ENCODE peak calls at places on chromosomes 2 and 18, in nine cellular contexts. J is GM12878, L is GM12892, A is sigmoid colon, H is HCT116, F is breast epithelium, Z is Panc1, S is GM23338, Y is transverse colon. N is an unnamed sample.

GRCh38 chr18:2192562-2192961 is 378.7 kb downstream of the METTL4 start:
- DNase-seq in J (no peak), L (no peak), A (no peak), H (no peak), F (no peak), Z (no peak), S (no peak), Y (no peak), N (no peak)

GRCh38 chr2:190716176-190716807 is 67.4 kb downstream of the NAB1 start:
- DNase-seq in J (no peak), L (no peak), A (no peak), H (no peak), F (no peak), Z (no peak), S (no peak), Y (no peak), N (no peak)

GRCh38 chr18:3457261-3457724 is 7.3 kb downstream of the TGIF1 start:
- DNase-seq in J (no peak), L (no peak), A (no peak), H (no peak), F (no peak), Z (no peak), S (no peak), Y (peak), N (no peak)

GRCh38 chr2:18966131-18966530 is 376.8 kb upstream of the NT5C1B start:
- DNase-seq in J (no peak), L (no peak), A (no peak), H (no peak), F (no peak), Z (no peak), S (no peak), Y (no peak), N (no peak)

GRCh38 chr2:229832499-229832898 is 89.3 kb downstream of the TRIP12 start:
- DNase-seq in J (peak), L (no peak), A (no peak), H (no peak), F (no peak), Z (no peak), S (no peak), Y (no peak), N (no peak)

GRCh38 chr2:135875491-135876065 is 665 bp downstream of the MCM6 start:
- DNase-seq in J (no peak), L (peak), A (peak), H (no peak), F (peak), Z (no peak), S (peak), Y (peak), N (peak)

GRCh38 chr18:55141318-55141717 is 182.1 kb upstream of the CCDC68 start:
- DNase-seq in J (no peak), L (no peak), A (no peak), H (no peak), F (no peak), Z (no peak), S (no peak), Y (no peak), N (no peak)

GRCh38 chr2:145764631-145765030 is 1244.7 kb upstream of the ZEB2 start:
- DNase-seq in J (no peak), L (no peak), A (no peak), H (no peak), F (no peak), Z (no peak), S (no peak), Y (no peak), N (no peak)

GRCh38 chr2:42659601-42660000 is 91.2 kb downstream of the MTA3 start:
- DNase-seq in J (no peak), L (no peak), A (no peak), H (no peak), F (no peak), Z (no peak), S (peak), Y (no peak), N (no peak)

GRCh38 chr2:224561234-224562005 is 23.7 kb downstream of the CUL3 start:
- DNase-seq in J (peak), L (no peak), A (no peak), H (no peak), F (no peak), Z (no peak), S (no peak), Y (no peak), N (no peak)

GRCh38 chr2:180733330-180733729 is 247.1 kb upstream of the UBE2E3 start:
- DNase-seq in J (no peak), L (no peak), A (no peak), H (no peak), F (no peak), Z (no peak), S (peak), Y (no peak), N (no peak)

GRCh38 chr2:144835634-144836351 is 315.9 kb upstream of the ZEB2 start:
- DNase-seq in J (no peak), L (no peak), A (no peak), H (peak), F (no peak), Z (no peak), S (no peak), Y (no peak), N (no peak)

GRCh38 chr2:237315881-237316225 is 98.1 kb downstream of the COL6A3 start:
- DNase-seq in J (no peak), L (no peak), A (no peak), H (no peak), F (no peak), Z (no peak), S (no peak), Y (no peak), N (no peak)

GRCh38 chr18:8609711-8610441 is 639 bp downstream of the RAB12 start:
- DNase-seq in J (no peak), L (no peak), A (peak), H (no peak), F (no peak), Z (no peak), S (no peak), Y (peak), N (no peak)

GRCh38 chr2:187878096-187878495 is 323.9 kb upstream of the TFPI start:
- DNase-seq in J (no peak), L (no peak), A (no peak), H (no peak), F (no peak), Z (no peak), S (no peak), Y (no peak), N (no peak)

GRCh38 chr2:102256874-102257462 is 54.4 kb upstream of the IL1RL1 start:
- DNase-seq in J (no peak), L (no peak), A (no peak), H (no peak), F (no peak), Z (no peak), S (no peak), Y (no peak), N (no peak)

GRCh38 chr2:11539317-11540147 is 5.7 kb downstream of the GREB1 start:
- DNase-seq in J (no peak), L (no peak), A (no peak), H (no peak), F (peak), Z (no peak), S (peak), Y (peak), N (no peak)

GRCh38 chr2:212683346-212683745 is 144.7 kb upstream of the ERBB4 start:
- DNase-seq in J (no peak), L (no peak), A (no peak), H (no peak), F (no peak), Z (no peak), S (no peak), Y (no peak), N (no peak)

GRCh38 chr2:159960413-159960812 is 102.0 kb downstream of the PLA2R1 start:
- DNase-seq in J (peak), L (no peak), A (no peak), H (peak), F (no peak), Z (no peak), S (no peak), Y (no peak), N (no peak)

GRCh38 chr2:196131949-196132925 is 39.1 kb downstream of the STK17B start:
- DNase-seq in J (no peak), L (no peak), A (no peak), H (no peak), F (no peak), Z (no peak), S (peak), Y (no peak), N (no peak)
- TF ChIP-seq POLR2AphosphoS5 in J (peak), L (peak), A (no peak), H (no peak), F (no peak), Z (no peak), S (no peak), Y (no peak), N (no peak)

GRCh38 chr18:43642647-43643046 is 365.4 kb upstream of the SYT4 start:
- DNase-seq in J (no peak), L (no peak), A (no peak), H (no peak), F (no peak), Z (no peak), S (no peak), Y (no peak), N (no peak)
- TF ChIP-seq POLR2AphosphoS5 in J (no peak), L (no peak), A (no peak), H (no peak), F (no peak), Z (no peak), S (no peak), Y (no peak), N (no peak)

DNA sequence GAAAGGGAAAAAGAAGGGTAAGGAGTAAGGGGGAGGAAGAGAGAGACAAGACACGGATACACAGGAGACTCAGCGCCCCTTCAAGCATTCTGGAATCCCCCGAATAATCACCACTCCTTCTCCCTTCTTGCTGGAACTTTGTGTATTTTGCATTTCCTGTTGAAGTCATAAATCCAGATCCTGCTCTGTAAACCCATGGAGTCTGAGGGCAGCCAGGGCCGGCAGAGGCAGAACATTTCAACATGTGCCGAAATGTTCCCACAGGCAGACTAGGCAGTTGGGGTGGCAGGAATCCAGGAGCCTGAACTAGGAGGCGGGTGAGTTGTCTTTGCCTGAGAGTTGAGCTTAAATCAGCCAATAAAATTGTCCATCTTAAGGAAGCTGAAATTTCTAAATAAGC is 193.1 kb downstream of the SH3RF3 start:
- DNase-seq in J (no peak), L (no peak), A (peak), H (no peak), F (peak), Z (no peak), S (no peak), Y (peak), N (no peak)
- TF ChIP-seq POLR2AphosphoS5 in J (no peak), L (no peak), A (peak), H (no peak), F (peak), Z (no peak), S (no peak), Y (peak), N (no peak)

DNA sequence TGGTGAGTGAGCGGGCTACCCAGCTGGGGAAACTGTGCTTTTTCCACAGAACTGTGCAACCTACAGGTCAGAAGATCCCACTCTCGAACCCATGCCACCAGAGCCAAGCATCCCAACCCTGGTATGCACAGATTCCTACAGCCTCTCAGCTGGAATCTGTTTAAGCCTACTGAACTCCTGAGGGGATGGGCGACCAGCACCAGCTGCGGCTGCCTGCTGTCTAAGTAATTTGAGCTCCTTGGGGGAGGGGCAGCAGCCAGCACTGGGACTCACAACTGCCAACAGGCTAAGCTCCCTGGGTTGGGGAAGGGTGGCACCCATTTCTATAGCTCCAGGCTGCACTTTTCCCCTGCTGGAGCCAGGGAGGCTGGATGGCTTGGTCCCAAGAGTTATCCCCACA is 11.8 kb downstream of the CYP27C1 start:
- DNase-seq in J (no peak), L (no peak), A (no peak), H (no peak), F (no peak), Z (no peak), S (peak), Y (no peak), N (peak)
- TF ChIP-seq POLR2AphosphoS5 in J (no peak), L (no peak), A (no peak), H (no peak), F (no peak), Z (no peak), S (no peak), Y (no peak), N (no peak)

GRCh38 chr2:219388127-219388844 is 574 bp upstream of the DNPEP start:
- DNase-seq in J (peak), L (peak), A (peak), H (peak), F (peak), Z (no peak), S (peak), Y (peak), N (peak)
- TF ChIP-seq POLR2AphosphoS5 in J (no peak), L (no peak), A (no peak), H (no peak), F (peak), Z (no peak), S (peak), Y (peak), N (no peak)

GRCh38 chr2:238564286-238564920 is 137.7 kb downstream of the ASB1 start:
- DNase-seq in J (no peak), L (no peak), A (no peak), H (no peak), F (no peak), Z (no peak), S (no peak), Y (no peak), N (no peak)
- TF ChIP-seq POLR2AphosphoS5 in J (no peak), L (no peak), A (no peak), H (no peak), F (no peak), Z (no peak), S (no peak), Y (no peak), N (no peak)